ENCODE peak calls at places on chromosome 17, in six cellular contexts. G is PC-3, E is neural progenitor cell, V is hepatocyte, X is OCI-LY7, L is GM23338. P is an unnamed sample.

GRCh38 chr17:76421054-76421427 is 31.9 kb downstream of the UBE2O start:
- DNase-seq in G (no peak), E (no peak), V (no peak), X (no peak), L (peak; percentile 48), P (peak; percentile 22)

GRCh38 chr17:9802294-9802693 is 10.9 kb upstream of the DHRS7C start:
- DNase-seq in G (peak; percentile 73), E (no peak), V (no peak), X (no peak), L (no peak), P (no peak)

GRCh38 chr17:82088838-82089722 is 9.0 kb downstream of the FASN start:
- DNase-seq in G (no peak), E (no peak), V (no peak), X (no peak), L (no peak), P (no peak)

GRCh38 chr17:19574956-19575355 is 41.3 kb downstream of the SLC47A1 start:
- DNase-seq in G (no peak), E (no peak), V (no peak), X (no peak), L (no peak), P (peak; percentile 2)

GRCh38 chr17:14792751-14793150 is 472.4 kb downstream of the PMP22 start:
- DNase-seq in G (peak; percentile 20), E (no peak), V (peak; percentile 35), X (no peak), L (no peak), P (no peak)

GRCh38 chr17:10614536-10615155 is 42.5 kb downstream of the MYH3 start:
- DNase-seq in G (peak; percentile 61), E (peak; percentile 81), V (peak; percentile 77), X (peak; percentile 54), L (peak; percentile 86), P (peak; percentile 74)

GRCh38 chr17:50192116-50192872 is 9.1 kb downstream of the COL1A1 start:
- DNase-seq in G (no peak), E (no peak), V (no peak), X (no peak), L (no peak), P (peak; percentile 59)

GRCh38 chr17:35238817-35239216 is 4.1 kb upstream of the SLFN5 start:
- DNase-seq in G (peak; percentile 51), E (no peak), V (no peak), X (no peak), L (no peak), P (peak; percentile 89)

GRCh38 chr17:17724307-17724921 is 43.2 kb downstream of the RAI1 start:
- DNase-seq in G (no peak), E (peak; percentile 90), V (peak; percentile 51), X (no peak), L (peak; percentile 82), P (peak; percentile 51)

GRCh38 chr17:47066095-47066494 is 87.0 kb upstream of the RPRML start:
- DNase-seq in G (no peak), E (peak; percentile 10), V (no peak), X (no peak), L (peak; percentile 67), P (no peak)

GRCh38 chr17:1142503-1143095 is 37.2 kb downstream of the ABR start:
- DNase-seq in G (no peak), E (no peak), V (no peak), X (no peak), L (no peak), P (peak; percentile 21)

GRCh38 chr17:45942284-45942683 is 47.9 kb downstream of the MAPT start:
- DNase-seq in G (no peak), E (peak; percentile 32), V (no peak), X (no peak), L (peak; percentile 49), P (peak; percentile 56)

GRCh38 chr17:1004769-1005295 is 7.9 kb downstream of the TIMM22 start:
- DNase-seq in G (no peak), E (no peak), V (no peak), X (no peak), L (no peak), P (no peak)

GRCh38 chr17:65071861-65072260 is 15.3 kb upstream of the GNA13 start:
- DNase-seq in G (peak; percentile 87), E (no peak), V (no peak), X (no peak), L (no peak), P (peak; percentile 71)

GRCh38 chr17:54883939-54884338 is 16.7 kb upstream of the TOM1L1 start:
- DNase-seq in G (no peak), E (no peak), V (no peak), X (no peak), L (no peak), P (no peak)

GRCh38 chr17:57909548-57909947 is 45.7 kb downstream of the CUEDC1 start:
- DNase-seq in G (no peak), E (no peak), V (no peak), X (no peak), L (no peak), P (no peak)

GRCh38 chr17:68290955-68291835 is at the start of the genes ARSG and SLC16A6:
- DNase-seq in G (peak; percentile 82), E (peak; percentile 91), V (peak; percentile 82), X (peak; percentile 96), L (peak; percentile 86), P (peak; percentile 72)

GRCh38 chr17:9294661-9295210 is 273.4 kb downstream of the NTN1 start:
- DNase-seq in G (no peak), E (no peak), V (no peak), X (no peak), L (no peak), P (no peak)

GRCh38 chr17:61366715-61367413 is 32.8 kb upstream of the TBX2 start:
- DNase-seq in G (no peak), E (no peak), V (peak; percentile 20), X (no peak), L (no peak), P (no peak)

GRCh38 chr17:75864448-75864871 is 9.3 kb upstream of the WBP2 start:
- DNase-seq in G (no peak), E (peak; percentile 32), V (peak; percentile 81), X (peak; percentile 89), L (peak; percentile 74), P (peak; percentile 81)

GRCh38 chr17:49338883-49339282 is 23.2 kb downstream of the ZNF652 start:
- DNase-seq in G (no peak), E (peak; percentile 2), V (no peak), X (no peak), L (no peak), P (no peak)

GRCh38 chr17:68294196-68294555 is 2.9 kb downstream of the ARSG start:
- DNase-seq in G (no peak), E (peak; percentile 61), V (no peak), X (no peak), L (peak; percentile 72), P (no peak)

GRCh38 chr17:27473748-27474609 is 17.7 kb downstream of the KSR1 start:
- DNase-seq in G (no peak), E (no peak), V (peak; percentile 30), X (peak; percentile 52), L (no peak), P (no peak)

GRCh38 chr17:4072487-4073157 is 70.2 kb downstream of the ZZEF1 start:
- DNase-seq in G (peak; percentile 73), E (no peak), V (no peak), X (no peak), L (no peak), P (peak; percentile 50)

GRCh38 chr17:28372203-28372944 is 880 bp downstream of the SARM1 start:
- DNase-seq in G (no peak), E (peak; percentile 62), V (peak; percentile 47), X (peak; percentile 41), L (peak; percentile 54), P (peak; percentile 69)

GRCh38 chr17:73877962-73878361 is 233.7 kb upstream of the SDK2 start:
- DNase-seq in G (no peak), E (no peak), V (no peak), X (no peak), L (no peak), P (no peak)

GRCh38 chr17:75103601-75104554 is 5.9 kb upstream of the ARMC7 start:
- DNase-seq in G (no peak), E (no peak), V (no peak), X (no peak), L (no peak), P (no peak)

GRCh38 chr17:29909604-29910003 is 20.4 kb downstream of the SSH2 start:
- DNase-seq in G (peak; percentile 59), E (no peak), V (no peak), X (no peak), L (no peak), P (peak; percentile 29)
- H3K79me2 ChIP-seq in G (no peaks in the 10 kb centered on the region), E (peaks cover 42% of the 10 kb centered on the region), V (peaks cover 77% of the 10 kb centered on the region), X (peaks cover 89% of the 10 kb centered on the region), L (peaks cover 8% of the 10 kb centered on the region), P (peaks cover 96% of the 10 kb centered on the region)

DNA sequence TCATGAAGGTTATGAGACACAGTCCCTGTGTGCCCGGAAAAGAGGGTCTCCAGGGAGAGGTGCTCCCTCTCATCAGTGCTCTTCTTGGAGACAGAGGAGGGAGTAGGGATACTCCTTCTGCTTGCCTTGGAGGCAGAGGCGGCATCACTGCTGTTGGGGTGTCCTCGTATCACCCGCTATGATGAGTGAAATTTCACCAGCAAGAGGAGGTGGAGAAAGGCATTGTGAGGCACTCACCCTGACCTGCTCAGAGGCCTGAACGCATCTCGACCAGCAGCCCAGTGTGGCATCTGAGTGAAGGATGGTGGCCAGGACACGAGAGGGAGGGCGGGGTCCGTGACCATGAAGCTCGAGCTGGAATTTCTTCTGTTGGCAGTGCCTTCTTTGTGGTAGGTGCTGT is 222.1 kb upstream of the CHMP6 start:
- DNase-seq in G (no peak), E (no peak), V (no peak), X (no peak), L (no peak), P (no peak)
- TF ChIP-seq EZH2phosphoT487 in G (no peak), E (no peak), V (no peak), X (no peak), L (no peak), P (no peak)

GRCh38 chr17:8151120-8151640 is 1.0 kb downstream of the PER1 start:
- DNase-seq in G (peak; percentile 55), E (peak; percentile 86), V (peak; percentile 93), X (peak; percentile 89), L (peak; percentile 77), P (peak; percentile 93)

GRCh38 chr17:8150194-8151119 is 1.7 kb downstream of the PER1 start:
- DNase-seq in G (no peak), E (no peak), V (peak; percentile 33), X (no peak), L (peak; percentile 26), P (no peak)

GRCh38 chr17:8147805-8148404 is 4.3 kb downstream of the PER1 start:
- DNase-seq in G (no peak), E (no peak), V (no peak), X (no peak), L (no peak), P (no peak)

GRCh38 chr17:8148560-8148959 is 3.6 kb downstream of the PER1 start:
- DNase-seq in G (no peak), E (no peak), V (no peak), X (no peak), L (no peak), P (no peak)

GRCh38 chr17:8149419-8150193 is 2.6 kb downstream of the PER1 start:
- DNase-seq in G (no peak), E (no peak), V (no peak), X (no peak), L (no peak), P (no peak)
- H3K79me2 ChIP-seq in G (peaks cover 23% of the 10 kb centered on the region), E (no peaks in the 10 kb centered on the region), V (peaks cover 39% of the 10 kb centered on the region), X (peaks cover 12% of the 10 kb centered on the region), L (peaks cover 4% of the 10 kb centered on the region), P (peaks cover 19% of the 10 kb centered on the region)

DNA sequence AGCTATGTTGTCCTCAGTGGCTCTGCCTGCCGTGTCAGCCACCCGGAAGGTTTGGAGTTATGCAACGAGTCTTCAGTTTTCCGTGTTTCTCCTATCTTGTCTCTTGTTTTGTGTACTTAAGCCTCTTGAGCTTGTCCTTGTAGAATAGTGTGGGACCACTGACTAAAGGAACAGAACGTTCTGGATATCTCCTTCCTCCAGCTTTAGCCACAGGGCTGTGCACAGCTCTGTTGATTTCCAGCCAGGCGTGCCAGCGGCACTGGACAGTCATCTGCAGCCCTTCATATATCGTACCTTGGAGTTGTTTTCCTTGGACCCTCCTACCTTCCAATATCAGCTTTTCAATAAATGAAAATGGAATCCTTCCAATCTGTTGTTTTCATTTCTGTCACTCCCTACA is 39.8 kb downstream of the TMEM11 start:
- DNase-seq in G (no peak), E (no peak), V (no peak), X (no peak), L (no peak), P (no peak)
- TF ChIP-seq EZH2phosphoT487 in G (no peak), E (no peak), V (no peak), X (no peak), L (no peak), P (no peak)